ENCODE peak calls at places on chromosomes 12 and 14, in nine cellular contexts. One of them, this sample, is unnamed. For H3K4me1, the result is how much of the 10 kb centered on the place peaks cover.

GRCh38 chr12:17370621-17371020 is 719.4 kb downstream of the RERGL start:
- DNase-seq in HCT116: no peak
- DNase-seq in esophagus squamous epithelium: no peak
- DNase-seq in sigmoid colon: no peak
- DNase-seq in right lobe of liver: no peak
- DNase-seq in A549: no peak
- DNase-seq in stomach: no peak
- DNase-seq in Peyer's patch: no peak
- DNase-seq in upper lobe of left lung: no peak
- DNase-seq in this sample: no peak

GRCh38 chr14:102786758-102787157 is 9.5 kb downstream of the TRAF3 start:
- DNase-seq in sigmoid colon: no peak
- DNase-seq in upper lobe of left lung: no peak
- DNase-seq in esophagus squamous epithelium: no peak
- DNase-seq in right lobe of liver: no peak
- DNase-seq in stomach: no peak
- DNase-seq in A549: no peak
- DNase-seq in HCT116: no peak
- DNase-seq in Peyer's patch: peak
- DNase-seq in this sample: no peak

GRCh38 chr14:33068626-33069025 is 129.9 kb downstream of the NPAS3 start:
- DNase-seq in Peyer's patch: no peak
- DNase-seq in upper lobe of left lung: no peak
- DNase-seq in sigmoid colon: no peak
- DNase-seq in esophagus squamous epithelium: no peak
- DNase-seq in A549: no peak
- DNase-seq in stomach: no peak
- DNase-seq in right lobe of liver: no peak
- DNase-seq in HCT116: no peak
- DNase-seq in this sample: no peak

GRCh38 chr14:59699422-59699821 is 122.8 kb upstream of the CCDC175 start:
- DNase-seq in esophagus squamous epithelium: no peak
- DNase-seq in right lobe of liver: no peak
- DNase-seq in Peyer's patch: no peak
- DNase-seq in HCT116: no peak
- DNase-seq in sigmoid colon: no peak
- DNase-seq in A549: no peak
- DNase-seq in stomach: no peak
- DNase-seq in upper lobe of left lung: no peak
- DNase-seq in this sample: no peak

GRCh38 chr12:110355080-110355479 is 48.4 kb downstream of the ANAPC7 start:
- DNase-seq in esophagus squamous epithelium: no peak
- DNase-seq in right lobe of liver: no peak
- DNase-seq in stomach: no peak
- DNase-seq in Peyer's patch: no peak
- DNase-seq in HCT116: peak
- DNase-seq in sigmoid colon: no peak
- DNase-seq in A549: peak
- DNase-seq in upper lobe of left lung: no peak
- DNase-seq in this sample: no peak

GRCh38 chr14:77761205-77761931 is 412 bp upstream of the SNW1 start:
- DNase-seq in stomach: no peak
- DNase-seq in HCT116: no peak
- DNase-seq in A549: peak
- DNase-seq in Peyer's patch: no peak
- DNase-seq in right lobe of liver: peak
- DNase-seq in sigmoid colon: peak
- DNase-seq in upper lobe of left lung: no peak
- DNase-seq in esophagus squamous epithelium: no peak
- DNase-seq in this sample: peak

GRCh38 chr14:33406766-33407165 is 468.1 kb downstream of the NPAS3 start:
- DNase-seq in stomach: no peak
- DNase-seq in Peyer's patch: no peak
- DNase-seq in right lobe of liver: no peak
- DNase-seq in HCT116: no peak
- DNase-seq in upper lobe of left lung: no peak
- DNase-seq in sigmoid colon: no peak
- DNase-seq in esophagus squamous epithelium: no peak
- DNase-seq in A549: no peak
- DNase-seq in this sample: no peak

GRCh38 chr12:105220150-105220928 is 15.6 kb downstream of the APPL2 start:
- DNase-seq in esophagus squamous epithelium: no peak
- DNase-seq in right lobe of liver: no peak
- DNase-seq in A549: no peak
- DNase-seq in upper lobe of left lung: no peak
- DNase-seq in sigmoid colon: no peak
- DNase-seq in Peyer's patch: no peak
- DNase-seq in HCT116: no peak
- DNase-seq in stomach: no peak
- DNase-seq in this sample: no peak

GRCh38 chr14:72024043-72024407 is 91.8 kb downstream of the RGS6 start:
- DNase-seq in A549: peak
- DNase-seq in HCT116: peak
- DNase-seq in right lobe of liver: no peak
- DNase-seq in stomach: peak
- DNase-seq in sigmoid colon: no peak
- DNase-seq in Peyer's patch: no peak
- DNase-seq in upper lobe of left lung: no peak
- DNase-seq in esophagus squamous epithelium: no peak
- DNase-seq in this sample: no peak

GRCh38 chr12:78530065-78530765 is 334.4 kb upstream of the SYT1 start:
- DNase-seq in esophagus squamous epithelium: no peak
- DNase-seq in sigmoid colon: no peak
- DNase-seq in upper lobe of left lung: no peak
- DNase-seq in right lobe of liver: no peak
- DNase-seq in HCT116: no peak
- DNase-seq in A549: peak
- DNase-seq in stomach: no peak
- DNase-seq in Peyer's patch: no peak
- DNase-seq in this sample: no peak

GRCh38 chr12:20492251-20492728 is 124.0 kb downstream of the PDE3A start:
- DNase-seq in esophagus squamous epithelium: no peak
- DNase-seq in upper lobe of left lung: no peak
- DNase-seq in A549: peak
- DNase-seq in Peyer's patch: no peak
- DNase-seq in HCT116: peak
- DNase-seq in stomach: no peak
- DNase-seq in sigmoid colon: no peak
- DNase-seq in right lobe of liver: no peak
- DNase-seq in this sample: no peak

GRCh38 chr12:6452245-6452731 is 446 bp downstream of the TAPBPL start:
- DNase-seq in right lobe of liver: no peak
- DNase-seq in Peyer's patch: peak
- DNase-seq in A549: no peak
- DNase-seq in HCT116: no peak
- DNase-seq in upper lobe of left lung: no peak
- DNase-seq in sigmoid colon: peak
- DNase-seq in stomach: peak
- DNase-seq in esophagus squamous epithelium: no peak
- DNase-seq in this sample: peak

GRCh38 chr12:97575792-97576191 is 113.2 kb downstream of the RMST start:
- DNase-seq in Peyer's patch: no peak
- DNase-seq in right lobe of liver: no peak
- DNase-seq in stomach: no peak
- DNase-seq in A549: no peak
- DNase-seq in esophagus squamous epithelium: no peak
- DNase-seq in upper lobe of left lung: no peak
- DNase-seq in HCT116: no peak
- DNase-seq in sigmoid colon: no peak
- DNase-seq in this sample: no peak

DNA sequence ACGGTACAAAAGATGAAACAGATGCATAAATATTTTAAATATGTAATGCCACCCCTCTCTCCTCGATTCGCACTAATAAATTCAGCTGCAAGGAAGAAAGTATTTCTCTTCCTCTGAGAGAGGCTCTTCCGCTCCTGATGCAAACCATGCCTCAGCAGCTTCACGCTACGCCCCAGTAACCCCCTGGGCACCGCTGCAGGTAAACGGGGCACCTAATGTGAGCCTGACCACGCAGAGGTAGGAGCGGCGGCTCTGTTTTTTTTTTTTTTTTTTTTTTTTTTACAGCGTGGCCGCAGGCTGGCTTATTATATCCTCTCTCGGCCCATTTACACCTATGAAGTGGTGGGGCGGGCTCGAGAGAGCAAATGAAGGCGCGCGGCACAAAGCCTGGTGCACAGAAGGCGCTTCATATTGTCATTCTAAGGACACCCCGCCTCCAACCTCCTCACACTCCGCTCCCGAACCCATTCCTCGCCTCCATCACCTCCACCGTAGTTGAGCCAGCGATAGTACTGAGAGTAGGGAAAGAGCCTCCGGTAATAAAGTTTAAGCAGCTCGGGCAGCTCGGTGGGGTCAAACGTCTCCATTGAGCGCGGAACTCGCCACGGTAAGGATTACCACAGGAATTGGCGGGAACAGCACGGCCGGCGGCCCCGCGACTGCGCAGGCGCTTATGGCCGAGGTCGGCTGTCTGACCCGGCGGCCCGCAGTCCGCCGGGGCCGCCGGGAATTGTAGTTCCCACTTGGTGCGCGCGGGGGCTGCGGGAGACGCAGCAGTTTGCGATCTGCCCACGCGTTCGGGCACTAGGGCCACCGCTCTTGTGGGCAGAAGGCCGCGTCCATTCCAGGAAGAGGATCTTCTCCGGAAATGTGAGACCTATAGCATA is at the start of gene PRIM1:
- DNase-seq in upper lobe of left lung: peak
- DNase-seq in sigmoid colon: peak
- DNase-seq in right lobe of liver: peak
- DNase-seq in stomach: peak
- DNase-seq in Peyer's patch: peak
- DNase-seq in A549: peak
- DNase-seq in HCT116: peak
- DNase-seq in esophagus squamous epithelium: no peak
- DNase-seq in this sample: peak
- TF ChIP-seq POLR2A in upper lobe of left lung: no peak
- TF ChIP-seq POLR2A in sigmoid colon: no peak
- TF ChIP-seq POLR2A in right lobe of liver: peak
- TF ChIP-seq POLR2A in stomach: no peak
- TF ChIP-seq POLR2A in Peyer's patch: peak
- TF ChIP-seq POLR2A in A549: peak
- TF ChIP-seq POLR2A in HCT116: peak
- TF ChIP-seq POLR2A in esophagus squamous epithelium: peak
- TF ChIP-seq POLR2A in this sample: peak

DNA sequence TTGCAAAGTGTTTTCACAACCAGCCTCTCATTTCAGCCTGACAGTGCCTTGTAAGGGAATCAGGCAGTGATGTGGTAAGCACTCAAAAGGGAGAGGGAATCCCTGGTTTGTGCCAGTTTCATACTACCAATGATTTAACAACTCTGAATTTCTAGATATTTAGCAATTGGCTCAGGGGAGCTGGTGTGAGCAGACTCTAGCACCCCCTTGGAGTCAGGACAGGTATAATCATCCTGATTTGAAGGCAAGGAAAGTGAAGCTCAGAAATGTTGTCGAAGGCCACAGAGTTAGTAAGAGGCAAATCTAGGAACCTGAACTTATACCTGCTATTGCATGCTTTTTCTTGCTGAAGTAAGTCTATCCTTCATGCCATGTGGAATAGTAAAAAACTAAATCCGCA is 63.1 kb upstream of the DACT1 start:
- DNase-seq in HCT116: no peak
- DNase-seq in esophagus squamous epithelium: no peak
- DNase-seq in Peyer's patch: no peak
- DNase-seq in A549: peak
- DNase-seq in stomach: no peak
- DNase-seq in right lobe of liver: no peak
- DNase-seq in upper lobe of left lung: no peak
- DNase-seq in sigmoid colon: no peak
- DNase-seq in this sample: no peak
- TF ChIP-seq CTCF in HCT116: peak
- TF ChIP-seq CTCF in esophagus squamous epithelium: no peak
- TF ChIP-seq CTCF in Peyer's patch: no peak
- TF ChIP-seq CTCF in A549: no peak
- TF ChIP-seq CTCF in stomach: no peak
- TF ChIP-seq CTCF in right lobe of liver: no peak
- TF ChIP-seq CTCF in upper lobe of left lung: no peak
- TF ChIP-seq CTCF in sigmoid colon: no peak
- TF ChIP-seq CTCF in this sample: no peak

GRCh38 chr12:68612675-68613074 is 2.0 kb downstream of the RAP1B start:
- DNase-seq in right lobe of liver: no peak
- DNase-seq in sigmoid colon: no peak
- DNase-seq in esophagus squamous epithelium: no peak
- DNase-seq in stomach: no peak
- DNase-seq in A549: no peak
- DNase-seq in upper lobe of left lung: no peak
- DNase-seq in Peyer's patch: no peak
- DNase-seq in HCT116: no peak
- DNase-seq in this sample: no peak
- H3K4me1 ChIP-seq in right lobe of liver: under half
- H3K4me1 ChIP-seq in sigmoid colon: half or more
- H3K4me1 ChIP-seq in esophagus squamous epithelium: under half
- H3K4me1 ChIP-seq in stomach: half or more
- H3K4me1 ChIP-seq in A549: under half
- H3K4me1 ChIP-seq in upper lobe of left lung: half or more
- H3K4me1 ChIP-seq in Peyer's patch: under half
- H3K4me1 ChIP-seq in HCT116: under half
- H3K4me1 ChIP-seq in this sample: under half

GRCh38 chr14:67875175-67876006 is 55.8 kb downstream of the RAD51B start:
- DNase-seq in esophagus squamous epithelium: no peak
- DNase-seq in stomach: no peak
- DNase-seq in upper lobe of left lung: no peak
- DNase-seq in sigmoid colon: no peak
- DNase-seq in A549: no peak
- DNase-seq in right lobe of liver: no peak
- DNase-seq in HCT116: no peak
- DNase-seq in Peyer's patch: no peak
- DNase-seq in this sample: no peak

GRCh38 chr14:67881225-67881624 is 61.6 kb downstream of the RAD51B start:
- DNase-seq in HCT116: no peak
- DNase-seq in Peyer's patch: no peak
- DNase-seq in stomach: no peak
- DNase-seq in sigmoid colon: no peak
- DNase-seq in right lobe of liver: no peak
- DNase-seq in esophagus squamous epithelium: no peak
- DNase-seq in upper lobe of left lung: no peak
- DNase-seq in A549: no peak
- DNase-seq in this sample: no peak

GRCh38 chr14:67883717-67884116 is 64.1 kb downstream of the RAD51B start:
- DNase-seq in Peyer's patch: no peak
- DNase-seq in HCT116: no peak
- DNase-seq in A549: peak
- DNase-seq in upper lobe of left lung: no peak
- DNase-seq in sigmoid colon: no peak
- DNase-seq in esophagus squamous epithelium: no peak
- DNase-seq in right lobe of liver: no peak
- DNase-seq in stomach: no peak
- DNase-seq in this sample: no peak

GRCh38 chr14:67882973-67883372 is 63.4 kb downstream of the RAD51B start:
- DNase-seq in Peyer's patch: no peak
- DNase-seq in right lobe of liver: no peak
- DNase-seq in A549: no peak
- DNase-seq in HCT116: no peak
- DNase-seq in sigmoid colon: no peak
- DNase-seq in upper lobe of left lung: peak
- DNase-seq in stomach: no peak
- DNase-seq in esophagus squamous epithelium: no peak
- DNase-seq in this sample: no peak

DNA sequence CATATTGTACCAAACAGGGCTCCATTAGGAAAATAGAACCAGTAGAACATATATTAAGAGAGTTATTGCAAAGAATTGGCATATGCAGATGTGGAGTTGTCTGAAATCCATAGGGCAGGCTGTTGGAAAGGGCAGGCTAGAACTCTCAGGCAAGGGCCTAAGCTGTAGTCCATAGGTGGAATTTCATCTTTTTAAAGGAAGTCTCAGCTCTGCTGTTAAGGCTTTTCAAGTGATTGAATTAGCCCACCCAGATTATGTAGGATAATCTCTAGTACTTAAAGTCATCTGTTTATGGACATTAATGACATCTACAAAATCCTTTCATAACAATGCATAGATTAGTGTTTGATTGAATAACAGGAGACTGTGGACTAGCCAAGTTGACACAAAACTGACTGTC is 59.4 kb downstream of the RAD51B start:
- DNase-seq in stomach: no peak
- DNase-seq in upper lobe of left lung: no peak
- DNase-seq in esophagus squamous epithelium: no peak
- DNase-seq in HCT116: no peak
- DNase-seq in A549: no peak
- DNase-seq in sigmoid colon: no peak
- DNase-seq in Peyer's patch: no peak
- DNase-seq in right lobe of liver: no peak
- DNase-seq in this sample: no peak
- TF ChIP-seq POLR2A in stomach: no peak
- TF ChIP-seq POLR2A in upper lobe of left lung: no peak
- TF ChIP-seq POLR2A in esophagus squamous epithelium: no peak
- TF ChIP-seq POLR2A in HCT116: no peak
- TF ChIP-seq POLR2A in A549: no peak
- TF ChIP-seq POLR2A in sigmoid colon: no peak
- TF ChIP-seq POLR2A in Peyer's patch: no peak
- TF ChIP-seq POLR2A in right lobe of liver: no peak
- TF ChIP-seq POLR2A in this sample: no peak

This sample was measured in gastrocnemius medialis.